ENCODE peak calls at places on chromosomes 2 and 18, in four cellular contexts. U, B, V and W are unnamed samples.

GRCh38 chr18:31562726-31563125 is 29.0 kb upstream of the TTR start:
- DNase-seq in U (no peak), B (peak), V (no peak), W (no peak)

GRCh38 chr2:225033440-225034390 is 8.6 kb downstream of the DOCK10 start:
- DNase-seq in U (no peak), B (no peak), V (no peak), W (no peak)

GRCh38 chr2:170530284-170530745 is 184.8 kb upstream of the SP5 start:
- DNase-seq in U (peak), B (peak), V (no peak), W (peak)

GRCh38 chr18:13262839-13263691 is 44.5 kb downstream of the LDLRAD4 start:
- DNase-seq in U (peak), B (no peak), V (no peak), W (no peak)

GRCh38 chr2:168034586-168034985 is 212.8 kb downstream of the STK39 start:
- DNase-seq in U (no peak), B (no peak), V (no peak), W (no peak)

GRCh38 chr18:13610517-13610916 is 115.8 kb downstream of the FAM210A start:
- DNase-seq in U (peak), B (no peak), V (no peak), W (no peak)

GRCh38 chr18:75124967-75125358 is 84.0 kb downstream of the PTGR3 start:
- DNase-seq in U (no peak), B (no peak), V (no peak), W (no peak)

GRCh38 chr2:146634256-146635068 is 1210.4 kb upstream of the ACVR2A start:
- DNase-seq in U (no peak), B (no peak), V (no peak), W (no peak)

GRCh38 chr2:235047171-235048160 is 95.6 kb downstream of the SH3BP4 start:
- DNase-seq in U (peak), B (no peak), V (no peak), W (no peak)

GRCh38 chr18:73766915-73767314 is 380.7 kb downstream of the FBXO15 start:
- DNase-seq in U (no peak), B (no peak), V (no peak), W (no peak)

GRCh38 chr2:95539290-95539689 is 52.5 kb upstream of the TRIM43 start:
- DNase-seq in U (no peak), B (no peak), V (no peak), W (no peak)

GRCh38 chr2:163906410-163906809 is 170.6 kb upstream of the FIGN start:
- DNase-seq in U (no peak), B (no peak), V (no peak), W (no peak)
- H3K4me3 ChIP-seq in U (no peak), B (no peak), V (no peak), W (no peak)

GRCh38 chr2:176132397-176133086 is 3.0 kb downstream of the HOXD8 start:
- DNase-seq in U (no peak), B (peak), V (no peak), W (no peak)

GRCh38 chr2:176133366-176133765 is 3.9 kb downstream of the HOXD8 start:
- DNase-seq in U (no peak), B (no peak), V (no peak), W (no peak)

GRCh38 chr2:176130153-176130916 is 830 bp downstream of the HOXD8 start:
- DNase-seq in U (peak), B (peak), V (no peak), W (no peak)

GRCh38 chr2:176130917-176131616 is 1.6 kb downstream of the HOXD8 start:
- DNase-seq in U (no peak), B (no peak), V (no peak), W (no peak)

DNA sequence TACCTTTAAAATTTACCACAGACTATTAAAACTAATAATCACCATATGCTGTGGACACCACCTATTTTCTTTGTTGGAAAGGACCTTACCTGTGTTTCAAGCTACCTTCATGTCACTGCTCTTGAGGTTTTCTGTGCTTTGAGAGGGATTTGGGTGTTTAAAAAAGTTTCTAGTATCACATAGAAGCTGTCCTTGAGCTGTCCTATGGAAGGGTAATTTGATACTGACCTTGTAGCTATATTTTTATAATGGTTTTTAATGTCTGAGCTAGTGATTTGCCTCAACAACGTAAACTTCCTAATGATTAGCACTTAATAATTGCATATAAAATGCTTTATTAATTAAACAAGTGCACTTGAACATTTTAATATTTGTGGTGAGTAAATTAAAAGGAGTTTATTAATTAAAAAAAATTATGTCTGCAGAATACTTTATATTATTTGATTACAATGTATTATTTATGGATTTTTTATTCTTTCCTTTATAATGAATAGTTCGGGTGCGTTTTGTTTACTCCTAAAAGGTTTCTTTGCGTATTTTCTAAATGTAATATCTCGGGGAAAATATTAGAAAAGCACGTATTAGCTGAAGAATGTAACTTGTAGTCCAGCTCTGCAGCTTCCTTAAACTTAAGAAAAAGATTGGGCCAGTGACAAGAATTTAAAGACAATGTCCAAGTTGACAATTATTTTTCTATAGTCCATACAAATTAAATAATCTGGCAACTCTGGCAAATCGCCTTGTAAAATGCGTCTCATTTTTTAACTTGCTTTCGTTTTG is 2.3 kb downstream of the HOXD8 start:
- DNase-seq in U (no peak), B (no peak), V (no peak), W (no peak)
- H3K4me3 ChIP-seq in U (peak), B (no peak), V (peak), W (peak)

GRCh38 chr2:5696741-5697521 is 4.7 kb downstream of the SOX11 start:
- DNase-seq in U (no peak), B (peak), V (no peak), W (no peak)
- H3K4me3 ChIP-seq in U (peak), B (peak), V (no peak), W (peak)

GRCh38 chr18:34223893-34224422 is 755 bp downstream of the NOL4 start:
- DNase-seq in U (no peak), B (peak), V (no peak), W (no peak)
- H3K4me3 ChIP-seq in U (peak), B (peak), V (no peak), W (peak)

DNA sequence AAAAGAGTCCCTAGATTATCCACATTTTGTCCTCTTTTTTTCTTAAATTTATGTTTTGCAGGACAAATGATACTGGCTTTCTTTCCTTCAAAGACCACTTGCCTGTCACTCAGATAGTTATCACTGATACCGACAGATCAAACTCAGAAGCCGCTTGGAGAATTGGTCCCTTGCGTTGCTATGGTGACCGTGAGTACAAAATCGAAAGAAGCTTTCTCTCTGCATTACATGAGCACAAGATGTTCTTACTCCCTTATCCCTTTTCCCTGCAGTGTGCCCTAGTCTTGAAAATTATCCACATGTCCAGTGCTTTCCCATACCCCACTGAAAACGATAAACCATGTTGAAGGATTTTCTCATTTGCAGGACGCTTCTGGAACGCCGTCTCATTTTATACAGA is 738.5 kb downstream of the CNTNAP5 start:
- DNase-seq in U (no peak), B (peak), V (no peak), W (no peak)
- H3K4me3 ChIP-seq in U (no peak), B (no peak), V (no peak), W (no peak)

GRCh38 chr2:11465485-11466306 is at the start of gene E2F6:
- DNase-seq in U (peak), B (peak), V (peak), W (peak)
- H3K4me3 ChIP-seq in U (peak), B (peak), V (peak), W (peak)

DNA sequence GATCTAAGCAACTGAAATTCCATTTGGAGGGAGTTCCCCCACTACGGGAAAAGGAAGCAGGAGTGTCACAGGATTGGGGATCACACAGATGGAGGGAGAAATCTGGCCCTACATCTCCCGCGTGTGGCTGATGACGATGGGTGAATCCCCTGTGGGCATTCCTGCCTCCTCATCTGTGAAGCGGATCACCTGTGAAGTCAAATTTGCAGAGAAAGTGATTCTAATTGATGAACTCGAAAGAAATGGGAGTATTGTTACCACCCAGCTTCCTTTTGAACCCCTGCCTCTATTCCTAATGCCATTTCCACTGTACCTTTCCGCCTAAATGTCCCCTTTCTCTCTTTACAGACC is 92.0 kb downstream of the CMPK2 start:
- DNase-seq in U (no peak), B (no peak), V (no peak), W (no peak)
- H3K4me3 ChIP-seq in U (no peak), B (no peak), V (no peak), W (no peak)